ENCODE peak calls at places on chromosomes 3 and 15, in five cellular contexts. N is H54, I is uterus, M is transverse colon, B is Peyer's patch. J is an unnamed sample.

GRCh38 chr3:87088366-87088983 is 97.5 kb upstream of the VGLL3 start:
- DNase-seq in N (no peak), I (peak), M (no peak), B (no peak), J (no peak)

GRCh38 chr3:89098964-89099585 is 8.3 kb upstream of the EPHA3 start:
- DNase-seq in N (no peak), I (no peak), M (peak), B (no peak), J (no peak)

GRCh38 chr3:27076815-27077630 is 292.2 kb downstream of the NEK10 start:
- DNase-seq in N (no peak), I (no peak), M (no peak), B (no peak), J (no peak)

GRCh38 chr3:177602601-177603136 is 405.4 kb upstream of the TBL1XR1 start:
- DNase-seq in N (no peak), I (no peak), M (no peak), B (no peak), J (no peak)

GRCh38 chr3:20222274-20222673 is 36.3 kb upstream of the SGO1 start:
- DNase-seq in N (no peak), I (no peak), M (no peak), B (no peak), J (no peak)

GRCh38 chr3:45426161-45426560 is 37.8 kb downstream of the LARS2 start:
- DNase-seq in N (no peak), I (no peak), M (no peak), B (no peak), J (no peak)

GRCh38 chr15:56815247-56815646 is 81.9 kb upstream of the ZNF280D start:
- DNase-seq in N (no peak), I (no peak), M (peak), B (peak), J (peak)

GRCh38 chr3:140128217-140129137 is 193.5 kb downstream of the CLSTN2 start:
- DNase-seq in N (peak), I (no peak), M (peak), B (peak), J (no peak)

GRCh38 chr3:161630791-161631190 is 134.2 kb downstream of the OTOL1 start:
- DNase-seq in N (no peak), I (no peak), M (no peak), B (no peak), J (no peak)

GRCh38 chr3:46460051-46460450 is 4.7 kb downstream of the LTF start:
- DNase-seq in N (no peak), I (no peak), M (no peak), B (no peak), J (no peak)

GRCh38 chr3:73685061-73685460 is 60.3 kb upstream of the PDZRN3 start:
- DNase-seq in N (no peak), I (no peak), M (no peak), B (no peak), J (no peak)

GRCh38 chr3:197183582-197183981 is 114.8 kb downstream of the DLG1 start:
- DNase-seq in N (no peak), I (no peak), M (no peak), B (no peak), J (no peak)

GRCh38 chr3:133644768-133645167 is 17.0 kb downstream of the TOPBP1 start:
- DNase-seq in N (peak), I (no peak), M (no peak), B (no peak), J (no peak)

GRCh38 chr15:31135523-31135922 is 34.0 kb upstream of the TRPM1 start:
- DNase-seq in N (no peak), I (no peak), M (no peak), B (no peak), J (no peak)

GRCh38 chr3:156509209-156510174 is 45.4 kb downstream of the SSR3 start:
- DNase-seq in N (peak), I (no peak), M (no peak), B (no peak), J (no peak)

GRCh38 chr15:23038741-23039150 is 623 bp downstream of the TUBGCP5 start:
- DNase-seq in N (peak), I (no peak), M (peak), B (no peak), J (no peak)

GRCh38 chr3:45568848-45569247 is 25.7 kb upstream of the LIMD1 start:
- DNase-seq in N (no peak), I (no peak), M (no peak), B (no peak), J (no peak)

GRCh38 chr3:24119321-24119751 is 174.2 kb downstream of the NR1D2 start:
- DNase-seq in N (no peak), I (no peak), M (no peak), B (no peak), J (no peak)

GRCh38 chr3:100754563-100755334 is 45.5 kb downstream of the TFG start:
- DNase-seq in N (no peak), I (no peak), M (no peak), B (no peak), J (no peak)

GRCh38 chr3:42730706-42731420 is 28.3 kb upstream of the HHATL start:
- DNase-seq in N (no peak), I (no peak), M (no peak), B (no peak), J (no peak)

GRCh38 chr15:43877371-43877770 is 50.6 kb downstream of the WDR76 start:
- DNase-seq in N (no peak), I (no peak), M (no peak), B (no peak), J (no peak)

DNA sequence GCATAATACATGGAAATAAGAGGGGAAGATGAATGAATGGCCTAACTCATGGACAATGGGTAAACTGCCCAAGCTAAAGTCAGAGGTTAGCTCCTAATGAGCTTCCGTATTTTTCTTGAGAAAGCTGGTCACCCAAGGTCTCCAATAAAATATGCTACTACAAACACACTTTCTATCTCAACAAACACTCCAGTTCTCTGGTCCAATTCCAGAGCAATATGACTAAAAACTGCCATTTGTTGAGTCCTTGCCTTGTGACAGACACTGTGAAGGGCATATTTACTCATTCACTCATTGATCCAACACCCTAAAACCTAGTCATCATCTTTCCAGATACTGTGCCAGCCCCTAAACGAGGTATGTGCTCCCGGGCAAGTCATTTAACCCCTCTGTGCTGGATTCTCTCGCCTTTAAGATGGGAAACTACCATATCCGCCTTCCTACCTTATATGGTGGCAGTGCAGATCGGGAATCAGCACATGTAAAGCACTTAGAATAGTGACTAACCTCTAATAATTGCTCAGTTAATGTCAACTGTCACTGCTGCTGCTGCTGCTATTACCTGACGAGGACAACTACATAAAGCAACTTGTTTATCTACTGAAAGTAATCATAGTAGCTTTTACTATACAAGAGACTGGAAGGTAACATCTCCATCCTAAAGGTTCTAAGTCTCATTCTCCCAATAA is 89.0 kb downstream of the XXYLT1 start:
- DNase-seq in N (no peak), I (no peak), M (no peak), B (no peak), J (no peak)
- TF ChIP-seq POLR2A in N (no peak), I (no peak), M (no peak), B (no peak), J (no peak)

DNA sequence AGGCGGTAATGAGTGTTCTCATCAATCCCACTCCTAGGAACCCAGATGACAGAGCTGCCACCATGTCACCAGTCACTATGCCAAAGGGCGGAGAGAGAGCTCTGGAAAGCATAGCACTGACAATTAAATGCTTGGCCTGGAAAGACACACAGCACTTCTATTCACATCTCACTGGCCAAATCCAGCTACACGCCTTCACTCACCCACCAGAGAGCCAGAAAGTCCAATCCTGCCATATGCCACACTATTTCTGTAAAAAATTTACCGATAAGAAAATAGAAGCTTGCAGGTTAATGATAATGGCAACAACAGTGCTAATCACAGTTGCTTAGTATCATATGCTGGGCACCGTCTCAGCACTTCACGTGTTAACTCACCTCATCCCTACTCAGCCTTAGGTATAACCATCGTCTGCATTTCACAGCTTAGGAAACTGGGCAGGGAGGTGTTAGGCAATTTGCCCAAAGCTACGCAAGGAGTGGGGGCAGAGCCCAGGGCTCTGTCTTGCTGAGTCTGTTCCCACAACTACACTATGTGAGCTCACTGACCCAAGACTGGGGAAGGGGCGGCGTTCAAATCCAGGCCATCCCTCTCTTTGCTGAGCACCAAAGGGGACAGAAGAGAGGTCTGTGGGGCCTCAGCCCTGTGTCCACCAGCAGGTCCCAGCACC is 16.5 kb downstream of the KLHL25 start:
- DNase-seq in N (no peak), I (peak), M (no peak), B (no peak), J (no peak)
- TF ChIP-seq POLR2A in N (no peak), I (no peak), M (no peak), B (no peak), J (no peak)

GRCh38 chr3:14138109-14138877 is 13.4 kb downstream of the TMEM43 start:
- DNase-seq in N (no peak), I (no peak), M (no peak), B (no peak), J (no peak)
- TF ChIP-seq POLR2A in N (no peak), I (no peak), M (no peak), B (no peak), J (no peak)

GRCh38 chr15:78737187-78737820 is 74.0 kb downstream of the ADAMTS7 start:
- DNase-seq in N (no peak), I (no peak), M (no peak), B (no peak), J (no peak)

GRCh38 chr15:78739206-78739605 is 72.1 kb downstream of the ADAMTS7 start:
- DNase-seq in N (no peak), I (no peak), M (peak), B (no peak), J (no peak)

GRCh38 chr15:78732634-78733033 is 78.6 kb downstream of the ADAMTS7 start:
- DNase-seq in N (no peak), I (no peak), M (no peak), B (no peak), J (no peak)

GRCh38 chr15:78730955-78731354 is 80.3 kb downstream of the ADAMTS7 start:
- DNase-seq in N (no peak), I (no peak), M (no peak), B (no peak), J (no peak)

GRCh38 chr15:78734441-78735064 is 76.7 kb downstream of the ADAMTS7 start:
- DNase-seq in N (no peak), I (no peak), M (no peak), B (no peak), J (no peak)
- TF ChIP-seq POLR2A in N (no peak), I (no peak), M (no peak), B (no peak), J (no peak)

GRCh38 chr3:194574639-194575483 is 58.4 kb downstream of the TMEM44 start:
- DNase-seq in N (no peak), I (no peak), M (no peak), B (no peak), J (no peak)
- TF ChIP-seq POLR2A in N (no peak), I (no peak), M (no peak), B (no peak), J (no peak)

GRCh38 chr3:52280046-52280445 is 1.6 kb upstream of the WDR82 start:
- DNase-seq in N (no peak), I (no peak), M (no peak), B (no peak), J (no peak)
- TF ChIP-seq POLR2A in N (no peak), I (no peak), M (no peak), B (no peak), J (no peak)

J was measured in tibial nerve.